ENCODE peak calls at places on chromosomes 11 and 22, in eight cellular contexts. One of them, this sample, is unnamed.

GRCh38 chr22:43269325-43270040 is 73.7 kb downstream of the SCUBE1 start:
- DNase-seq in coronary artery: no peak
- DNase-seq in B cell: no peak
- DNase-seq in GM23338: peak
- DNase-seq in NCI-H1092: no peak
- DNase-seq in CD8-positive, alpha-beta memory T cell: no peak
- DNase-seq in activated CD8-positive, alpha-beta T cell treated with anti-CD3 and anti-CD28 coated beads for 36 hours: no peak
- DNase-seq in glutamatergic neuron: no peak
- DNase-seq in this sample: no peak

GRCh38 chr11:119518746-119519382 is 95.9 kb upstream of the THY1 start:
- DNase-seq in activated CD8-positive, alpha-beta T cell treated with anti-CD3 and anti-CD28 coated beads for 36 hours: peak
- DNase-seq in GM23338: peak
- DNase-seq in B cell: no peak
- DNase-seq in coronary artery: no peak
- DNase-seq in CD8-positive, alpha-beta memory T cell: no peak
- DNase-seq in NCI-H1092: no peak
- DNase-seq in glutamatergic neuron: no peak
- DNase-seq in this sample: peak

GRCh38 chr11:28976012-28976800 is 868.0 kb downstream of the METTL15 start:
- DNase-seq in coronary artery: no peak
- DNase-seq in CD8-positive, alpha-beta memory T cell: no peak
- DNase-seq in B cell: no peak
- DNase-seq in activated CD8-positive, alpha-beta T cell treated with anti-CD3 and anti-CD28 coated beads for 36 hours: no peak
- DNase-seq in glutamatergic neuron: no peak
- DNase-seq in NCI-H1092: no peak
- DNase-seq in GM23338: no peak
- DNase-seq in this sample: no peak

GRCh38 chr11:7348432-7349298 is 97.0 kb downstream of the SYT9 start:
- DNase-seq in GM23338: peak
- DNase-seq in B cell: no peak
- DNase-seq in coronary artery: no peak
- DNase-seq in CD8-positive, alpha-beta memory T cell: no peak
- DNase-seq in NCI-H1092: no peak
- DNase-seq in activated CD8-positive, alpha-beta T cell treated with anti-CD3 and anti-CD28 coated beads for 36 hours: no peak
- DNase-seq in glutamatergic neuron: no peak
- DNase-seq in this sample: peak

GRCh38 chr11:128764617-128765095 is 70.8 kb downstream of the FLI1 start:
- DNase-seq in coronary artery: no peak
- DNase-seq in NCI-H1092: peak
- DNase-seq in glutamatergic neuron: no peak
- DNase-seq in B cell: no peak
- DNase-seq in activated CD8-positive, alpha-beta T cell treated with anti-CD3 and anti-CD28 coated beads for 36 hours: no peak
- DNase-seq in GM23338: no peak
- DNase-seq in CD8-positive, alpha-beta memory T cell: no peak
- DNase-seq in this sample: no peak

GRCh38 chr11:116420770-116421528 is 351.8 kb downstream of the BUD13 start:
- DNase-seq in B cell: no peak
- DNase-seq in glutamatergic neuron: no peak
- DNase-seq in CD8-positive, alpha-beta memory T cell: no peak
- DNase-seq in activated CD8-positive, alpha-beta T cell treated with anti-CD3 and anti-CD28 coated beads for 36 hours: no peak
- DNase-seq in NCI-H1092: peak
- DNase-seq in GM23338: no peak
- DNase-seq in coronary artery: no peak
- DNase-seq in this sample: no peak

GRCh38 chr11:3958301-3958700 is 102.8 kb downstream of the STIM1 start:
- DNase-seq in NCI-H1092: no peak
- DNase-seq in CD8-positive, alpha-beta memory T cell: no peak
- DNase-seq in activated CD8-positive, alpha-beta T cell treated with anti-CD3 and anti-CD28 coated beads for 36 hours: no peak
- DNase-seq in glutamatergic neuron: no peak
- DNase-seq in GM23338: no peak
- DNase-seq in B cell: no peak
- DNase-seq in coronary artery: no peak
- DNase-seq in this sample: no peak

GRCh38 chr11:102111011-102111786 is 952 bp downstream of the YAP1 start:
- DNase-seq in NCI-H1092: no peak
- DNase-seq in coronary artery: peak
- DNase-seq in CD8-positive, alpha-beta memory T cell: no peak
- DNase-seq in activated CD8-positive, alpha-beta T cell treated with anti-CD3 and anti-CD28 coated beads for 36 hours: peak
- DNase-seq in GM23338: peak
- DNase-seq in B cell: peak
- DNase-seq in glutamatergic neuron: peak
- DNase-seq in this sample: peak

GRCh38 chr11:77046060-77046501 is 11.9 kb downstream of the B3GNT6 start:
- DNase-seq in coronary artery: no peak
- DNase-seq in GM23338: peak
- DNase-seq in activated CD8-positive, alpha-beta T cell treated with anti-CD3 and anti-CD28 coated beads for 36 hours: peak
- DNase-seq in CD8-positive, alpha-beta memory T cell: peak
- DNase-seq in NCI-H1092: no peak
- DNase-seq in B cell: peak
- DNase-seq in glutamatergic neuron: peak
- DNase-seq in this sample: peak

GRCh38 chr11:105612766-105613165 is 2.9 kb downstream of the GRIA4 start:
- DNase-seq in activated CD8-positive, alpha-beta T cell treated with anti-CD3 and anti-CD28 coated beads for 36 hours: no peak
- DNase-seq in GM23338: no peak
- DNase-seq in NCI-H1092: no peak
- DNase-seq in B cell: no peak
- DNase-seq in glutamatergic neuron: no peak
- DNase-seq in CD8-positive, alpha-beta memory T cell: no peak
- DNase-seq in coronary artery: no peak
- DNase-seq in this sample: no peak

GRCh38 chr22:40721266-40721665 is 42.0 kb downstream of the MCHR1 start:
- DNase-seq in glutamatergic neuron: peak
- DNase-seq in coronary artery: no peak
- DNase-seq in activated CD8-positive, alpha-beta T cell treated with anti-CD3 and anti-CD28 coated beads for 36 hours: no peak
- DNase-seq in GM23338: peak
- DNase-seq in NCI-H1092: no peak
- DNase-seq in B cell: no peak
- DNase-seq in CD8-positive, alpha-beta memory T cell: no peak
- DNase-seq in this sample: no peak

GRCh38 chr22:26566994-26567393 is 22.9 kb downstream of the TPST2 start:
- DNase-seq in CD8-positive, alpha-beta memory T cell: no peak
- DNase-seq in B cell: no peak
- DNase-seq in NCI-H1092: no peak
- DNase-seq in glutamatergic neuron: no peak
- DNase-seq in activated CD8-positive, alpha-beta T cell treated with anti-CD3 and anti-CD28 coated beads for 36 hours: no peak
- DNase-seq in coronary artery: no peak
- DNase-seq in GM23338: peak
- DNase-seq in this sample: no peak

GRCh38 chr11:76670475-76671235 is at the start of gene LRRC32:
- DNase-seq in coronary artery: no peak
- DNase-seq in activated CD8-positive, alpha-beta T cell treated with anti-CD3 and anti-CD28 coated beads for 36 hours: peak
- DNase-seq in GM23338: peak
- DNase-seq in NCI-H1092: no peak
- DNase-seq in CD8-positive, alpha-beta memory T cell: peak
- DNase-seq in glutamatergic neuron: no peak
- DNase-seq in B cell: peak
- DNase-seq in this sample: peak

GRCh38 chr22:31561238-31561887 is 65.0 kb downstream of the SFI1 start:
- DNase-seq in NCI-H1092: peak
- DNase-seq in activated CD8-positive, alpha-beta T cell treated with anti-CD3 and anti-CD28 coated beads for 36 hours: peak
- DNase-seq in coronary artery: peak
- DNase-seq in glutamatergic neuron: peak
- DNase-seq in B cell: peak
- DNase-seq in CD8-positive, alpha-beta memory T cell: peak
- DNase-seq in GM23338: peak
- DNase-seq in this sample: peak

GRCh38 chr22:19874307-19875060 is 19.8 kb upstream of the GNB1L start:
- DNase-seq in coronary artery: peak
- DNase-seq in B cell: peak
- DNase-seq in NCI-H1092: no peak
- DNase-seq in glutamatergic neuron: peak
- DNase-seq in CD8-positive, alpha-beta memory T cell: peak
- DNase-seq in GM23338: peak
- DNase-seq in activated CD8-positive, alpha-beta T cell treated with anti-CD3 and anti-CD28 coated beads for 36 hours: peak
- DNase-seq in this sample: peak

GRCh38 chr11:16512163-16512562 is 155.8 kb upstream of the SOX6 start:
- DNase-seq in glutamatergic neuron: no peak
- DNase-seq in GM23338: no peak
- DNase-seq in NCI-H1092: no peak
- DNase-seq in B cell: no peak
- DNase-seq in CD8-positive, alpha-beta memory T cell: no peak
- DNase-seq in coronary artery: no peak
- DNase-seq in activated CD8-positive, alpha-beta T cell treated with anti-CD3 and anti-CD28 coated beads for 36 hours: no peak
- DNase-seq in this sample: no peak